ENCODE peak calls at places on chromosome 6, in six cellular contexts. One of them, this sample, is unnamed.
A peak's percentile ranks its signal among the peaks of the same experiment; 100 is the strongest.

GRCh38 chr6:7052441-7052936 is 55.3 kb upstream of the RREB1 start:
- DNase-seq in lower lobe of right lung: peak; percentile 73
- DNase-seq in stimulated activated CD4-positive, alpha-beta T cell treated with anti-CD3 and anti-CD28 coated beads, Interleukin-12 subunit alpha, Interleukin-12 subunit beta, amount 100 ng/mL, for 24 hours: no peak
- DNase-seq in heart right ventricle: peak; percentile 38
- DNase-seq in heart left ventricle: peak; percentile 71
- DNase-seq in CD8-positive, alpha-beta T cell: peak; percentile 51
- DNase-seq in this sample: peak; percentile 60

GRCh38 chr6:72861935-72862432 is 240.1 kb downstream of the KCNQ5 start:
- DNase-seq in lower lobe of right lung: no peak
- DNase-seq in stimulated activated CD4-positive, alpha-beta T cell treated with anti-CD3 and anti-CD28 coated beads, Interleukin-12 subunit alpha, Interleukin-12 subunit beta, amount 100 ng/mL, for 24 hours: no peak
- DNase-seq in heart right ventricle: no peak
- DNase-seq in heart left ventricle: peak; percentile 27
- DNase-seq in CD8-positive, alpha-beta T cell: no peak
- DNase-seq in this sample: no peak

GRCh38 chr6:53604623-53605190 is 59.8 kb upstream of the GCLC start:
- DNase-seq in lower lobe of right lung: no peak
- DNase-seq in stimulated activated CD4-positive, alpha-beta T cell treated with anti-CD3 and anti-CD28 coated beads, Interleukin-12 subunit alpha, Interleukin-12 subunit beta, amount 100 ng/mL, for 24 hours: no peak
- DNase-seq in heart right ventricle: no peak
- DNase-seq in heart left ventricle: no peak
- DNase-seq in CD8-positive, alpha-beta T cell: no peak
- DNase-seq in this sample: no peak

GRCh38 chr6:138194221-138194620 is 24.1 kb downstream of the PBOV1 start:
- DNase-seq in lower lobe of right lung: peak; percentile 65
- DNase-seq in stimulated activated CD4-positive, alpha-beta T cell treated with anti-CD3 and anti-CD28 coated beads, Interleukin-12 subunit alpha, Interleukin-12 subunit beta, amount 100 ng/mL, for 24 hours: no peak
- DNase-seq in heart right ventricle: no peak
- DNase-seq in heart left ventricle: no peak
- DNase-seq in CD8-positive, alpha-beta T cell: no peak
- DNase-seq in this sample: no peak

GRCh38 chr6:14799928-14800327 is 445.9 kb upstream of the JARID2 start:
- DNase-seq in lower lobe of right lung: peak; percentile 52
- DNase-seq in stimulated activated CD4-positive, alpha-beta T cell treated with anti-CD3 and anti-CD28 coated beads, Interleukin-12 subunit alpha, Interleukin-12 subunit beta, amount 100 ng/mL, for 24 hours: peak; percentile 5
- DNase-seq in heart right ventricle: peak; percentile 88
- DNase-seq in heart left ventricle: peak; percentile 75
- DNase-seq in CD8-positive, alpha-beta T cell: no peak
- DNase-seq in this sample: peak; percentile 58

GRCh38 chr6:43668151-43669028 is 19.2 kb downstream of the MRPS18A start:
- DNase-seq in lower lobe of right lung: peak; percentile 73
- DNase-seq in stimulated activated CD4-positive, alpha-beta T cell treated with anti-CD3 and anti-CD28 coated beads, Interleukin-12 subunit alpha, Interleukin-12 subunit beta, amount 100 ng/mL, for 24 hours: no peak
- DNase-seq in heart right ventricle: peak; percentile 57
- DNase-seq in heart left ventricle: peak; percentile 58
- DNase-seq in CD8-positive, alpha-beta T cell: peak; percentile 62
- DNase-seq in this sample: peak; percentile 44

GRCh38 chr6:14092861-14093789 is 24.4 kb upstream of the CD83 start:
- DNase-seq in lower lobe of right lung: no peak
- DNase-seq in stimulated activated CD4-positive, alpha-beta T cell treated with anti-CD3 and anti-CD28 coated beads, Interleukin-12 subunit alpha, Interleukin-12 subunit beta, amount 100 ng/mL, for 24 hours: no peak
- DNase-seq in heart right ventricle: no peak
- DNase-seq in heart left ventricle: no peak
- DNase-seq in CD8-positive, alpha-beta T cell: no peak
- DNase-seq in this sample: peak; percentile 35

GRCh38 chr6:121222656-121223055 is 111.6 kb downstream of the TBC1D32 start:
- DNase-seq in lower lobe of right lung: no peak
- DNase-seq in stimulated activated CD4-positive, alpha-beta T cell treated with anti-CD3 and anti-CD28 coated beads, Interleukin-12 subunit alpha, Interleukin-12 subunit beta, amount 100 ng/mL, for 24 hours: no peak
- DNase-seq in heart right ventricle: no peak
- DNase-seq in heart left ventricle: no peak
- DNase-seq in CD8-positive, alpha-beta T cell: no peak
- DNase-seq in this sample: no peak

GRCh38 chr6:52286798-52287432 is 2.4 kb upstream of the MCM3 start:
- DNase-seq in lower lobe of right lung: peak; percentile 87
- DNase-seq in stimulated activated CD4-positive, alpha-beta T cell treated with anti-CD3 and anti-CD28 coated beads, Interleukin-12 subunit alpha, Interleukin-12 subunit beta, amount 100 ng/mL, for 24 hours: peak; percentile 21
- DNase-seq in heart right ventricle: peak; percentile 63
- DNase-seq in heart left ventricle: peak; percentile 66
- DNase-seq in CD8-positive, alpha-beta T cell: peak; percentile 59
- DNase-seq in this sample: no peak

GRCh38 chr6:136486357-136486756 is 63.9 kb downstream of the MAP7 start:
- DNase-seq in lower lobe of right lung: no peak
- DNase-seq in stimulated activated CD4-positive, alpha-beta T cell treated with anti-CD3 and anti-CD28 coated beads, Interleukin-12 subunit alpha, Interleukin-12 subunit beta, amount 100 ng/mL, for 24 hours: no peak
- DNase-seq in heart right ventricle: peak; percentile 5
- DNase-seq in heart left ventricle: no peak
- DNase-seq in CD8-positive, alpha-beta T cell: no peak
- DNase-seq in this sample: no peak

GRCh38 chr6:170008386-170008785 is 257.0 kb downstream of the ERMARD start:
- DNase-seq in lower lobe of right lung: no peak
- DNase-seq in stimulated activated CD4-positive, alpha-beta T cell treated with anti-CD3 and anti-CD28 coated beads, Interleukin-12 subunit alpha, Interleukin-12 subunit beta, amount 100 ng/mL, for 24 hours: no peak
- DNase-seq in heart right ventricle: no peak
- DNase-seq in heart left ventricle: peak; percentile 17
- DNase-seq in CD8-positive, alpha-beta T cell: no peak
- DNase-seq in this sample: no peak

GRCh38 chr6:48135352-48136084 is 24.5 kb upstream of the PTCHD4 start:
- DNase-seq in lower lobe of right lung: no peak
- DNase-seq in stimulated activated CD4-positive, alpha-beta T cell treated with anti-CD3 and anti-CD28 coated beads, Interleukin-12 subunit alpha, Interleukin-12 subunit beta, amount 100 ng/mL, for 24 hours: no peak
- DNase-seq in heart right ventricle: no peak
- DNase-seq in heart left ventricle: no peak
- DNase-seq in CD8-positive, alpha-beta T cell: no peak
- DNase-seq in this sample: no peak

GRCh38 chr6:150599199-150600002 is at the start of gene PLEKHG1:
- DNase-seq in lower lobe of right lung: peak; percentile 85
- DNase-seq in stimulated activated CD4-positive, alpha-beta T cell treated with anti-CD3 and anti-CD28 coated beads, Interleukin-12 subunit alpha, Interleukin-12 subunit beta, amount 100 ng/mL, for 24 hours: no peak
- DNase-seq in heart right ventricle: peak; percentile 77
- DNase-seq in heart left ventricle: peak; percentile 84
- DNase-seq in CD8-positive, alpha-beta T cell: peak; percentile 73
- DNase-seq in this sample: peak; percentile 61

GRCh38 chr6:134477991-134478635 is 160.2 kb upstream of the SGK1 start:
- DNase-seq in lower lobe of right lung: no peak
- DNase-seq in stimulated activated CD4-positive, alpha-beta T cell treated with anti-CD3 and anti-CD28 coated beads, Interleukin-12 subunit alpha, Interleukin-12 subunit beta, amount 100 ng/mL, for 24 hours: no peak
- DNase-seq in heart right ventricle: no peak
- DNase-seq in heart left ventricle: no peak
- DNase-seq in CD8-positive, alpha-beta T cell: no peak
- DNase-seq in this sample: no peak

GRCh38 chr6:43095939-43096338 is 19.8 kb downstream of the PTK7 start:
- DNase-seq in lower lobe of right lung: no peak
- DNase-seq in stimulated activated CD4-positive, alpha-beta T cell treated with anti-CD3 and anti-CD28 coated beads, Interleukin-12 subunit alpha, Interleukin-12 subunit beta, amount 100 ng/mL, for 24 hours: no peak
- DNase-seq in heart right ventricle: no peak
- DNase-seq in heart left ventricle: no peak
- DNase-seq in CD8-positive, alpha-beta T cell: no peak
- DNase-seq in this sample: no peak

GRCh38 chr6:105170066-105170465 is 9.7 kb downstream of the POPDC3 start:
- DNase-seq in lower lobe of right lung: no peak
- DNase-seq in stimulated activated CD4-positive, alpha-beta T cell treated with anti-CD3 and anti-CD28 coated beads, Interleukin-12 subunit alpha, Interleukin-12 subunit beta, amount 100 ng/mL, for 24 hours: no peak
- DNase-seq in heart right ventricle: no peak
- DNase-seq in heart left ventricle: no peak
- DNase-seq in CD8-positive, alpha-beta T cell: no peak
- DNase-seq in this sample: no peak

GRCh38 chr6:163943647-163944395 is 529.3 kb downstream of the QKI start:
- DNase-seq in lower lobe of right lung: no peak
- DNase-seq in stimulated activated CD4-positive, alpha-beta T cell treated with anti-CD3 and anti-CD28 coated beads, Interleukin-12 subunit alpha, Interleukin-12 subunit beta, amount 100 ng/mL, for 24 hours: no peak
- DNase-seq in heart right ventricle: peak; percentile 58
- DNase-seq in heart left ventricle: peak; percentile 71
- DNase-seq in CD8-positive, alpha-beta T cell: no peak
- DNase-seq in this sample: no peak

GRCh38 chr6:168508903-168509302 is 67.9 kb downstream of the SMOC2 start:
- DNase-seq in lower lobe of right lung: no peak
- DNase-seq in stimulated activated CD4-positive, alpha-beta T cell treated with anti-CD3 and anti-CD28 coated beads, Interleukin-12 subunit alpha, Interleukin-12 subunit beta, amount 100 ng/mL, for 24 hours: no peak
- DNase-seq in heart right ventricle: no peak
- DNase-seq in heart left ventricle: no peak
- DNase-seq in CD8-positive, alpha-beta T cell: no peak
- DNase-seq in this sample: no peak

GRCh38 chr6:34000281-34000680 is 145.6 kb downstream of the GRM4 start:
- DNase-seq in lower lobe of right lung: peak; percentile 11
- DNase-seq in stimulated activated CD4-positive, alpha-beta T cell treated with anti-CD3 and anti-CD28 coated beads, Interleukin-12 subunit alpha, Interleukin-12 subunit beta, amount 100 ng/mL, for 24 hours: no peak
- DNase-seq in heart right ventricle: no peak
- DNase-seq in heart left ventricle: no peak
- DNase-seq in CD8-positive, alpha-beta T cell: no peak
- DNase-seq in this sample: no peak